ENCODE peak calls at places on chromosome 1, in four cellular contexts. S is CD4-positive, alpha-beta T cell; Z is CD4-positive, alpha-beta memory T cell; W is tibial artery. M is an unnamed sample.

GRCh38 chr1:37362569-37362968 is 111.8 kb upstream of the ZC3H12A start:
- DNase-seq in Z (no peak), W (no peak), S (no peak), M (no peak)

GRCh38 chr1:221025391-221026355 is 146.4 kb downstream of the HLX start:
- DNase-seq in S (no peak), W (no peak), Z (no peak), M (no peak)

GRCh38 chr1:231986631-231987291 is 360.2 kb downstream of the DISC1 start:
- DNase-seq in W (no peak), Z (no peak), S (no peak), M (no peak)

GRCh38 chr1:72438270-72438669 is 155.9 kb upstream of the NEGR1 start:
- DNase-seq in S (no peak), Z (no peak), W (no peak), M (no peak)

GRCh38 chr1:155186955-155187891 is 13.6 kb downstream of the TRIM46 start:
- DNase-seq in S (no peak), Z (peak; percentile 32), W (no peak), M (no peak)

GRCh38 chr1:203250936-203251335 is 21.5 kb upstream of the CHIT1 start:
- DNase-seq in W (no peak), S (no peak), Z (no peak), M (no peak)

GRCh38 chr1:88961081-88961480 is 31.3 kb downstream of the KYAT3 start:
- DNase-seq in S (no peak), Z (no peak), W (no peak), M (no peak)

GRCh38 chr1:227887697-227888403 is 59.9 kb downstream of the WNT9A start:
- DNase-seq in S (no peak), W (peak; percentile 71), Z (no peak), M (peak; percentile 18)

GRCh38 chr1:156496211-156496761 is 4.3 kb downstream of the MEF2D start:
- DNase-seq in Z (no peak), W (peak; percentile 74), S (no peak), M (no peak)

GRCh38 chr1:152348447-152348846 is 11.4 kb downstream of the FLG2 start:
- DNase-seq in S (no peak), W (no peak), Z (no peak), M (no peak)

GRCh38 chr1:203046984-203047630 is 20.8 kb downstream of the PPFIA4 start:
- DNase-seq in Z (no peak), S (no peak), W (no peak), M (no peak)

GRCh38 chr1:230728710-230729392 is 14.9 kb upstream of the AGT start:
- DNase-seq in S (no peak), Z (no peak), W (no peak), M (no peak)

GRCh38 chr1:208184993-208185703 is 59.0 kb downstream of the PLXNA2 start:
- DNase-seq in S (no peak), W (no peak), Z (no peak), M (no peak)

GRCh38 chr1:202577381-202577780 is 132.9 kb downstream of the SYT2 start:
- DNase-seq in Z (no peak), W (no peak), S (no peak), M (no peak)

GRCh38 chr1:85320371-85321131 is 44.1 kb upstream of the BCL10 start:
- DNase-seq in S (no peak), Z (no peak), W (no peak), M (no peak)

GRCh38 chr1:119978018-119978505 is 81.7 kb upstream of the ADAM30 start:
- DNase-seq in S (no peak), Z (no peak), W (no peak), M (no peak)

GRCh38 chr1:85146972-85147359 is 53.9 kb downstream of the SYDE2 start:
- DNase-seq in W (no peak), Z (no peak), S (no peak), M (no peak)

GRCh38 chr1:167054946-167055630 is 35.1 kb downstream of the GPA33 start:
- DNase-seq in Z (no peak), S (no peak), W (no peak), M (no peak)

GRCh38 chr1:48291421-48291820 is 68.9 kb downstream of the SLC5A9 start:
- DNase-seq in W (no peak), S (no peak), Z (peak; percentile 9), M (no peak)

GRCh38 chr1:152185544-152186391 is 26.7 kb upstream of the RPTN start:
- DNase-seq in W (no peak), Z (peak; percentile 37), S (peak; percentile 10), M (no peak)

GRCh38 chr1:1024421-1025415 is 4.8 kb downstream of the AGRN start:
- DNase-seq in Z (no peak), W (no peak), S (no peak), M (no peak)

GRCh38 chr1:31381394-31382287 is 8.8 kb upstream of the FABP3 start:
- DNase-seq in S (no peak), Z (no peak), W (no peak), M (no peak)

GRCh38 chr1:63261736-63262142 is 60.6 kb upstream of the FOXD3 start:
- DNase-seq in Z (no peak), W (no peak), S (no peak), M (no peak)

GRCh38 chr1:247047702-247048101 is 30.9 kb downstream of the ZNF670 start:
- DNase-seq in Z (no peak), W (no peak), S (no peak), M (no peak)
- H3K9me3 ChIP-seq in Z (no peaks in the 10 kb centered on the region), W (no peaks in the 10 kb centered on the region), S (peaks cover 92% of the 10 kb centered on the region), M (peaks cover 15% of the 10 kb centered on the region)

DNA sequence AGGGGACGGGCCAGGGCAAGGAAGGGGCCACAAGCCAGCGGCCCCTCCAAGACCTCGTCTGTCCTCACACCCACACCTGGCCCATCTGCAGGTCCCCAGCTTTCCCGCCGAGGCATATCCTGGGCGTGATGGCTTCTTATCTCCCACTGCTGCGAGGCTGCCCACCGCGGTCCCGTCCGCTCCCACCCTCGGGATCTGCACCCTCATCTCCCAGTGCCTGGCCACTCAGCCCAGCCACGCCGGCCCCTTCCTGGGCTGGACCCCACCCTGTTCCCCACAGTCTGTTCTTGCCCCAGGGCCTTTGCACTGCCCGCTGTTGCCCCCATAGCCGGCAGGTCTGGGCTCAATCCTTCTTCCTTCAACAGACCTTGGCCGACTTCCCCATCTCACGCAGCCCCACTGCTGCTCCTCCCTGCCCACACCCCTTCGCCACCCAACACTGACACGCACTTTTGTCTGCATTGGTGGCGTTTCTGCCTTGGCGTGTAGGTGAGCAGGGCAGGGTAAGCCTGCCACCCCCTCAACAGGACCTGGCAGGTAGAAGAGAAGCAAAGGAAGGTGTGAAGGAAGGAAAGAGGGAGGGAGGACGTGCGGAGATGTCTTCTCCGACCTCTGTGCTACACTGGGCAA is 4.4 kb upstream of the TTC34 start:
- DNase-seq in S (no peak), Z (no peak), W (no peak), M (no peak)
- H3K9me3 ChIP-seq in S (no peaks in the 10 kb centered on the region), Z (no peaks in the 10 kb centered on the region), W (no peaks in the 10 kb centered on the region), M (no peaks in the 10 kb centered on the region)

DNA sequence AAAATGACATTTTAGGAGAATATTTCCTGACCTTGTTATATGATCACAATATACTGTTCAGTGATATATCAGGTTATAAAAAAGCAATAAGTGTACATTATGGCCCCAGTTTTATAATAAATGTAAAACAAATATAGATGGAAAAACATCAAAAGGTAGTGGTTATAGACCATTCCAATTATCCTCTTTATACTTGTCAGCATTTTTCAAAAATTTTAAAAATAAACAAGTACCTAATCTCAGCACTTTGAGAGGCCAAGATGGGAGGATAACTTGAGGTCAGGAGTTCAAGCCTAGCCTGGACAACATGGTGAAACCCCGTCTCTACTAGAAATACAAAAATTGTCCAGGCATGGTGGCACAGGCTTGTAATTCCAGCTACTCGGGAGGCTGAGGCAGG is 69.6 kb upstream of the B3GALNT2 start:
- DNase-seq in S (no peak), W (no peak), Z (no peak), M (no peak)
- H3K9me3 ChIP-seq in S (no peaks in the 10 kb centered on the region), W (no peaks in the 10 kb centered on the region), Z (no peaks in the 10 kb centered on the region), M (no peaks in the 10 kb centered on the region)

GRCh38 chr1:107787299-107787698 is 177.7 kb downstream of the VAV3 start:
- DNase-seq in W (no peak), Z (no peak), S (no peak), M (no peak)
- H3K9me3 ChIP-seq in W (no peaks in the 10 kb centered on the region), Z (no peaks in the 10 kb centered on the region), S (no peaks in the 10 kb centered on the region), M (no peaks in the 10 kb centered on the region)

GRCh38 chr1:42506576-42506975 is 43.5 kb downstream of the CCDC30 start:
- DNase-seq in S (no peak), W (no peak), Z (no peak), M (no peak)

DNA sequence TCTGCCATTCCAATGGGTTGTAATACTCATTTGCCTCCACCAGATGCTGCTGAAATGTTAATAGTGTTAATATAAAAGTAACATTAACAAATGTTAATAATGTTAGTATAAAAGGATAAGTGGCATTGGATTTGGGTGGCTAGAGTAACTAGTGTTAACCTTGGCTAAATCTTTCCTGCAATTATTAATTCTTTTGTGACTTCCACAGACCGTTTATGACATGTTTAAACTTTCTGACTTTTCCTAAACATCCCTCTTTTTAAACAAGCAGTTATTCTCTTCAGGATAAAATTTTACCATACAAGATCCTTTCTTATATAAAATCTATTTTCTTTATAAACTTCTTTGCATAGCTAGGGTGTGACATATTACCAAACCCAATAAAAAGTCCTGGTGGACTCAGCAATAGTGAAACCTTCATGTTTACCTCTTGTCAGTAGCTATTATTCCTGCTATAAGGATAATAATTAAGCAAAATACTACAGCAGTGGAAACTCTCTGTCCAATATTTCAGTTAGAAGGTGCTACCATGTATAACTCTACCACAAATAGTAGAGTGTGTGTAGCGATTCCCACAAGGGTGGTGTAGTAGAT is 41.5 kb downstream of the CCDC30 start:
- DNase-seq in Z (no peak), W (no peak), S (no peak), M (no peak)
- H3K9me3 ChIP-seq in Z (no peaks in the 10 kb centered on the region), W (no peaks in the 10 kb centered on the region), S (peaks cover 45% of the 10 kb centered on the region), M (no peaks in the 10 kb centered on the region)

M was measured in T-helper 17 cell.